ENCODE peak calls at places on chromosomes 13 and 19, in four cellular contexts. One of them, this sample, is unnamed.

GRCh38 chr19:17049711-17050280 is 23.2 kb upstream of the CPAMD8 start:
- DNase-seq in lung microvascular endothelial cell: no peak
- DNase-seq in Daoy: peak
- DNase-seq in T-helper 2 cell: no peak
- DNase-seq in this sample: no peak

GRCh38 chr19:34256835-34257558 is 2.6 kb downstream of the GARRE1 start:
- DNase-seq in lung microvascular endothelial cell: no peak
- DNase-seq in Daoy: no peak
- DNase-seq in T-helper 2 cell: no peak
- DNase-seq in this sample: no peak

GRCh38 chr19:55304279-55304978 is 20.6 kb downstream of the BRSK1 start:
- DNase-seq in lung microvascular endothelial cell: peak
- DNase-seq in Daoy: peak
- DNase-seq in T-helper 2 cell: no peak
- DNase-seq in this sample: no peak

GRCh38 chr13:110415669-110416068 is 108.6 kb downstream of the COL4A2 start:
- DNase-seq in lung microvascular endothelial cell: no peak
- DNase-seq in Daoy: peak
- DNase-seq in T-helper 2 cell: no peak
- DNase-seq in this sample: peak

GRCh38 chr19:34381399-34382251 is 16.6 kb downstream of the GPI start:
- DNase-seq in lung microvascular endothelial cell: no peak
- DNase-seq in Daoy: no peak
- DNase-seq in T-helper 2 cell: no peak
- DNase-seq in this sample: no peak

GRCh38 chr19:1361601-1362384 is 21.9 kb upstream of the NDUFS7 start:
- DNase-seq in lung microvascular endothelial cell: no peak
- DNase-seq in Daoy: peak
- DNase-seq in T-helper 2 cell: no peak
- DNase-seq in this sample: no peak

GRCh38 chr19:6221878-6222746 is 57.7 kb downstream of the MLLT1 start:
- DNase-seq in lung microvascular endothelial cell: no peak
- DNase-seq in Daoy: no peak
- DNase-seq in T-helper 2 cell: no peak
- DNase-seq in this sample: no peak

GRCh38 chr19:39563408-39563807 is 23.4 kb upstream of the EID2 start:
- DNase-seq in lung microvascular endothelial cell: no peak
- DNase-seq in Daoy: peak
- DNase-seq in T-helper 2 cell: no peak
- DNase-seq in this sample: no peak

GRCh38 chr19:6233051-6233826 is 46.5 kb downstream of the MLLT1 start:
- DNase-seq in lung microvascular endothelial cell: peak
- DNase-seq in Daoy: no peak
- DNase-seq in T-helper 2 cell: no peak
- DNase-seq in this sample: no peak

GRCh38 chr19:55305491-55305890 is 19.6 kb downstream of the TMEM150B start:
- DNase-seq in lung microvascular endothelial cell: peak
- DNase-seq in Daoy: peak
- DNase-seq in T-helper 2 cell: peak
- DNase-seq in this sample: no peak

GRCh38 chr19:51148571-51148970 is 6.5 kb downstream of the SIGLEC7 start:
- DNase-seq in lung microvascular endothelial cell: no peak
- DNase-seq in Daoy: no peak
- DNase-seq in T-helper 2 cell: no peak
- DNase-seq in this sample: no peak